ENCODE peak calls at places on chromosomes 11 and 22, in ten cellular contexts. One of them, this sample, is unnamed.

GRCh38 chr11:16770016-16770415 is 31.6 kb downstream of the C11orf58 start:
- DNase-seq in activated effector memory CD4-positive, alpha-beta T cell treated with Interleukin-2 at 50 U/mL for 16 hours: no peak
- DNase-seq in stimulated activated CD4-positive, alpha-beta T cell treated with anti-CD3 and anti-CD28 coated beads, Interleukin-4, amount 100 ng/mL, for 24 hours: no peak
- DNase-seq in T47D: no peak
- DNase-seq in EH: no peak
- DNase-seq in ACHN: no peak
- DNase-seq in ovary: no peak
- DNase-seq in A549: no peak
- DNase-seq in tibial nerve: no peak
- DNase-seq in NCI-H1092: no peak
- DNase-seq in this sample: no peak

GRCh38 chr11:8168485-8169257 is at the start of gene RIC3:
- DNase-seq in activated effector memory CD4-positive, alpha-beta T cell treated with Interleukin-2 at 50 U/mL for 16 hours: peak
- DNase-seq in stimulated activated CD4-positive, alpha-beta T cell treated with anti-CD3 and anti-CD28 coated beads, Interleukin-4, amount 100 ng/mL, for 24 hours: peak
- DNase-seq in T47D: no peak
- DNase-seq in EH: no peak
- DNase-seq in ACHN: no peak
- DNase-seq in ovary: peak
- DNase-seq in A549: no peak
- DNase-seq in tibial nerve: no peak
- DNase-seq in NCI-H1092: peak
- DNase-seq in this sample: peak

GRCh38 chr11:71238941-71239340 is 13.4 kb downstream of the SHANK2 start:
- DNase-seq in activated effector memory CD4-positive, alpha-beta T cell treated with Interleukin-2 at 50 U/mL for 16 hours: no peak
- DNase-seq in stimulated activated CD4-positive, alpha-beta T cell treated with anti-CD3 and anti-CD28 coated beads, Interleukin-4, amount 100 ng/mL, for 24 hours: no peak
- DNase-seq in T47D: no peak
- DNase-seq in EH: no peak
- DNase-seq in ACHN: no peak
- DNase-seq in ovary: no peak
- DNase-seq in A549: no peak
- DNase-seq in tibial nerve: no peak
- DNase-seq in NCI-H1092: no peak
- DNase-seq in this sample: no peak

GRCh38 chr11:78666675-78667129 is 92.0 kb upstream of the NARS2 start:
- DNase-seq in activated effector memory CD4-positive, alpha-beta T cell treated with Interleukin-2 at 50 U/mL for 16 hours: no peak
- DNase-seq in stimulated activated CD4-positive, alpha-beta T cell treated with anti-CD3 and anti-CD28 coated beads, Interleukin-4, amount 100 ng/mL, for 24 hours: no peak
- DNase-seq in T47D: no peak
- DNase-seq in EH: peak
- DNase-seq in ACHN: no peak
- DNase-seq in ovary: no peak
- DNase-seq in A549: no peak
- DNase-seq in tibial nerve: no peak
- DNase-seq in NCI-H1092: no peak
- DNase-seq in this sample: no peak

GRCh38 chr22:21108379-21109115 is 62.8 kb downstream of the LRRC74B start:
- DNase-seq in activated effector memory CD4-positive, alpha-beta T cell treated with Interleukin-2 at 50 U/mL for 16 hours: no peak
- DNase-seq in stimulated activated CD4-positive, alpha-beta T cell treated with anti-CD3 and anti-CD28 coated beads, Interleukin-4, amount 100 ng/mL, for 24 hours: no peak
- DNase-seq in T47D: peak
- DNase-seq in EH: no peak
- DNase-seq in ACHN: no peak
- DNase-seq in ovary: no peak
- DNase-seq in A549: no peak
- DNase-seq in tibial nerve: no peak
- DNase-seq in NCI-H1092: no peak
- DNase-seq in this sample: no peak

GRCh38 chr11:21142007-21142406 is 472.6 kb downstream of the NELL1 start:
- DNase-seq in activated effector memory CD4-positive, alpha-beta T cell treated with Interleukin-2 at 50 U/mL for 16 hours: no peak
- DNase-seq in stimulated activated CD4-positive, alpha-beta T cell treated with anti-CD3 and anti-CD28 coated beads, Interleukin-4, amount 100 ng/mL, for 24 hours: no peak
- DNase-seq in T47D: peak
- DNase-seq in EH: no peak
- DNase-seq in ACHN: peak
- DNase-seq in ovary: no peak
- DNase-seq in A549: no peak
- DNase-seq in tibial nerve: no peak
- DNase-seq in NCI-H1092: peak
- DNase-seq in this sample: peak

GRCh38 chr11:47393163-47394049 is 15.0 kb upstream of the SLC39A13 start:
- DNase-seq in activated effector memory CD4-positive, alpha-beta T cell treated with Interleukin-2 at 50 U/mL for 16 hours: no peak
- DNase-seq in stimulated activated CD4-positive, alpha-beta T cell treated with anti-CD3 and anti-CD28 coated beads, Interleukin-4, amount 100 ng/mL, for 24 hours: no peak
- DNase-seq in T47D: no peak
- DNase-seq in EH: peak
- DNase-seq in ACHN: peak
- DNase-seq in ovary: no peak
- DNase-seq in A549: no peak
- DNase-seq in tibial nerve: no peak
- DNase-seq in NCI-H1092: no peak
- DNase-seq in this sample: no peak

GRCh38 chr11:85742873-85743275 is 56.9 kb upstream of the CCDC89 start:
- DNase-seq in activated effector memory CD4-positive, alpha-beta T cell treated with Interleukin-2 at 50 U/mL for 16 hours: no peak
- DNase-seq in stimulated activated CD4-positive, alpha-beta T cell treated with anti-CD3 and anti-CD28 coated beads, Interleukin-4, amount 100 ng/mL, for 24 hours: no peak
- DNase-seq in T47D: peak
- DNase-seq in EH: no peak
- DNase-seq in ACHN: no peak
- DNase-seq in ovary: no peak
- DNase-seq in A549: no peak
- DNase-seq in tibial nerve: no peak
- DNase-seq in NCI-H1092: no peak
- DNase-seq in this sample: no peak

GRCh38 chr22:24189249-24190158 is 8.2 kb downstream of the SUSD2 start:
- DNase-seq in activated effector memory CD4-positive, alpha-beta T cell treated with Interleukin-2 at 50 U/mL for 16 hours: no peak
- DNase-seq in stimulated activated CD4-positive, alpha-beta T cell treated with anti-CD3 and anti-CD28 coated beads, Interleukin-4, amount 100 ng/mL, for 24 hours: peak
- DNase-seq in T47D: peak
- DNase-seq in EH: peak
- DNase-seq in ACHN: peak
- DNase-seq in ovary: peak
- DNase-seq in A549: peak
- DNase-seq in tibial nerve: peak
- DNase-seq in NCI-H1092: no peak
- DNase-seq in this sample: no peak

GRCh38 chr11:27933992-27934829 is 173.7 kb downstream of the KIF18A start:
- DNase-seq in activated effector memory CD4-positive, alpha-beta T cell treated with Interleukin-2 at 50 U/mL for 16 hours: no peak
- DNase-seq in stimulated activated CD4-positive, alpha-beta T cell treated with anti-CD3 and anti-CD28 coated beads, Interleukin-4, amount 100 ng/mL, for 24 hours: no peak
- DNase-seq in T47D: no peak
- DNase-seq in EH: peak
- DNase-seq in ACHN: peak
- DNase-seq in ovary: no peak
- DNase-seq in A549: peak
- DNase-seq in tibial nerve: no peak
- DNase-seq in NCI-H1092: no peak
- DNase-seq in this sample: no peak

GRCh38 chr11:3043315-3043871 is 13.8 kb downstream of the CARS1 start:
- DNase-seq in activated effector memory CD4-positive, alpha-beta T cell treated with Interleukin-2 at 50 U/mL for 16 hours: no peak
- DNase-seq in stimulated activated CD4-positive, alpha-beta T cell treated with anti-CD3 and anti-CD28 coated beads, Interleukin-4, amount 100 ng/mL, for 24 hours: no peak
- DNase-seq in T47D: no peak
- DNase-seq in EH: peak
- DNase-seq in ACHN: no peak
- DNase-seq in ovary: no peak
- DNase-seq in A549: no peak
- DNase-seq in tibial nerve: peak
- DNase-seq in NCI-H1092: no peak
- DNase-seq in this sample: no peak

GRCh38 chr11:24181395-24182047 is 315.3 kb upstream of the LUZP2 start:
- DNase-seq in activated effector memory CD4-positive, alpha-beta T cell treated with Interleukin-2 at 50 U/mL for 16 hours: no peak
- DNase-seq in stimulated activated CD4-positive, alpha-beta T cell treated with anti-CD3 and anti-CD28 coated beads, Interleukin-4, amount 100 ng/mL, for 24 hours: no peak
- DNase-seq in T47D: no peak
- DNase-seq in EH: no peak
- DNase-seq in ACHN: no peak
- DNase-seq in ovary: no peak
- DNase-seq in A549: no peak
- DNase-seq in tibial nerve: no peak
- DNase-seq in NCI-H1092: no peak
- DNase-seq in this sample: no peak

GRCh38 chr11:68372625-68373024 is 60.2 kb downstream of the LRP5 start:
- DNase-seq in activated effector memory CD4-positive, alpha-beta T cell treated with Interleukin-2 at 50 U/mL for 16 hours: no peak
- DNase-seq in stimulated activated CD4-positive, alpha-beta T cell treated with anti-CD3 and anti-CD28 coated beads, Interleukin-4, amount 100 ng/mL, for 24 hours: no peak
- DNase-seq in T47D: no peak
- DNase-seq in EH: no peak
- DNase-seq in ACHN: no peak
- DNase-seq in ovary: no peak
- DNase-seq in A549: no peak
- DNase-seq in tibial nerve: no peak
- DNase-seq in NCI-H1092: no peak
- DNase-seq in this sample: no peak

GRCh38 chr11:90555477-90555876 is 332.6 kb upstream of the CHORDC1 start:
- DNase-seq in activated effector memory CD4-positive, alpha-beta T cell treated with Interleukin-2 at 50 U/mL for 16 hours: no peak
- DNase-seq in stimulated activated CD4-positive, alpha-beta T cell treated with anti-CD3 and anti-CD28 coated beads, Interleukin-4, amount 100 ng/mL, for 24 hours: no peak
- DNase-seq in T47D: no peak
- DNase-seq in EH: no peak
- DNase-seq in ACHN: no peak
- DNase-seq in ovary: no peak
- DNase-seq in A549: no peak
- DNase-seq in tibial nerve: no peak
- DNase-seq in NCI-H1092: no peak
- DNase-seq in this sample: no peak

GRCh38 chr11:134951305-134951700 is 539.3 kb upstream of the B3GAT1 start:
- DNase-seq in activated effector memory CD4-positive, alpha-beta T cell treated with Interleukin-2 at 50 U/mL for 16 hours: no peak
- DNase-seq in stimulated activated CD4-positive, alpha-beta T cell treated with anti-CD3 and anti-CD28 coated beads, Interleukin-4, amount 100 ng/mL, for 24 hours: no peak
- DNase-seq in T47D: no peak
- DNase-seq in EH: peak
- DNase-seq in ACHN: no peak
- DNase-seq in ovary: no peak
- DNase-seq in A549: no peak
- DNase-seq in tibial nerve: peak
- DNase-seq in NCI-H1092: no peak
- DNase-seq in this sample: no peak

GRCh38 chr11:77884186-77884828 is 63.4 kb downstream of the AAMDC start:
- DNase-seq in activated effector memory CD4-positive, alpha-beta T cell treated with Interleukin-2 at 50 U/mL for 16 hours: no peak
- DNase-seq in stimulated activated CD4-positive, alpha-beta T cell treated with anti-CD3 and anti-CD28 coated beads, Interleukin-4, amount 100 ng/mL, for 24 hours: no peak
- DNase-seq in T47D: no peak
- DNase-seq in EH: peak
- DNase-seq in ACHN: no peak
- DNase-seq in ovary: no peak
- DNase-seq in A549: no peak
- DNase-seq in tibial nerve: no peak
- DNase-seq in NCI-H1092: no peak
- DNase-seq in this sample: no peak

GRCh38 chr22:48492371-48493320 is 1335.0 kb downstream of the BRD1 start:
- DNase-seq in activated effector memory CD4-positive, alpha-beta T cell treated with Interleukin-2 at 50 U/mL for 16 hours: no peak
- DNase-seq in stimulated activated CD4-positive, alpha-beta T cell treated with anti-CD3 and anti-CD28 coated beads, Interleukin-4, amount 100 ng/mL, for 24 hours: peak
- DNase-seq in T47D: peak
- DNase-seq in EH: peak
- DNase-seq in ACHN: peak
- DNase-seq in ovary: peak
- DNase-seq in A549: peak
- DNase-seq in tibial nerve: peak
- DNase-seq in NCI-H1092: no peak
- DNase-seq in this sample: peak

GRCh38 chr11:36009469-36009868 is 65.6 kb downstream of the LDLRAD3 start:
- DNase-seq in activated effector memory CD4-positive, alpha-beta T cell treated with Interleukin-2 at 50 U/mL for 16 hours: no peak
- DNase-seq in stimulated activated CD4-positive, alpha-beta T cell treated with anti-CD3 and anti-CD28 coated beads, Interleukin-4, amount 100 ng/mL, for 24 hours: no peak
- DNase-seq in T47D: no peak
- DNase-seq in EH: peak
- DNase-seq in ACHN: peak
- DNase-seq in ovary: no peak
- DNase-seq in A549: peak
- DNase-seq in tibial nerve: no peak
- DNase-seq in NCI-H1092: no peak
- DNase-seq in this sample: peak

GRCh38 chr22:27799334-27800249 is 2.0 kb downstream of the MN1 start:
- DNase-seq in activated effector memory CD4-positive, alpha-beta T cell treated with Interleukin-2 at 50 U/mL for 16 hours: no peak
- DNase-seq in stimulated activated CD4-positive, alpha-beta T cell treated with anti-CD3 and anti-CD28 coated beads, Interleukin-4, amount 100 ng/mL, for 24 hours: no peak
- DNase-seq in T47D: peak
- DNase-seq in EH: peak
- DNase-seq in ACHN: peak
- DNase-seq in ovary: peak
- DNase-seq in A549: no peak
- DNase-seq in tibial nerve: no peak
- DNase-seq in NCI-H1092: no peak
- DNase-seq in this sample: no peak

GRCh38 chr11:95296621-95297025 is 65.6 kb upstream of the SESN3 start:
- DNase-seq in activated effector memory CD4-positive, alpha-beta T cell treated with Interleukin-2 at 50 U/mL for 16 hours: no peak
- DNase-seq in stimulated activated CD4-positive, alpha-beta T cell treated with anti-CD3 and anti-CD28 coated beads, Interleukin-4, amount 100 ng/mL, for 24 hours: no peak
- DNase-seq in T47D: no peak
- DNase-seq in EH: no peak
- DNase-seq in ACHN: no peak
- DNase-seq in ovary: no peak
- DNase-seq in A549: no peak
- DNase-seq in tibial nerve: no peak
- DNase-seq in NCI-H1092: peak
- DNase-seq in this sample: no peak

GRCh38 chr11:27046956-27047355 is 6.3 kb downstream of the BBOX1 start:
- DNase-seq in activated effector memory CD4-positive, alpha-beta T cell treated with Interleukin-2 at 50 U/mL for 16 hours: no peak
- DNase-seq in stimulated activated CD4-positive, alpha-beta T cell treated with anti-CD3 and anti-CD28 coated beads, Interleukin-4, amount 100 ng/mL, for 24 hours: no peak
- DNase-seq in T47D: peak
- DNase-seq in EH: no peak
- DNase-seq in ACHN: no peak
- DNase-seq in ovary: no peak
- DNase-seq in A549: no peak
- DNase-seq in tibial nerve: no peak
- DNase-seq in NCI-H1092: no peak
- DNase-seq in this sample: no peak

GRCh38 chr11:10481567-10482349 is 26.7 kb downstream of the AMPD3 start:
- DNase-seq in activated effector memory CD4-positive, alpha-beta T cell treated with Interleukin-2 at 50 U/mL for 16 hours: no peak
- DNase-seq in stimulated activated CD4-positive, alpha-beta T cell treated with anti-CD3 and anti-CD28 coated beads, Interleukin-4, amount 100 ng/mL, for 24 hours: no peak
- DNase-seq in T47D: no peak
- DNase-seq in EH: no peak
- DNase-seq in ACHN: no peak
- DNase-seq in ovary: no peak
- DNase-seq in A549: no peak
- DNase-seq in tibial nerve: no peak
- DNase-seq in NCI-H1092: no peak
- DNase-seq in this sample: no peak

GRCh38 chr22:17303840-17304779 is 65.2 kb upstream of the CECR2 start:
- DNase-seq in activated effector memory CD4-positive, alpha-beta T cell treated with Interleukin-2 at 50 U/mL for 16 hours: peak
- DNase-seq in stimulated activated CD4-positive, alpha-beta T cell treated with anti-CD3 and anti-CD28 coated beads, Interleukin-4, amount 100 ng/mL, for 24 hours: peak
- DNase-seq in T47D: no peak
- DNase-seq in EH: no peak
- DNase-seq in ACHN: no peak
- DNase-seq in ovary: no peak
- DNase-seq in A549: no peak
- DNase-seq in tibial nerve: no peak
- DNase-seq in NCI-H1092: no peak
- DNase-seq in this sample: no peak

GRCh38 chr11:125929445-125930075 is 16.3 kb upstream of the VSIG10L2 start:
- DNase-seq in activated effector memory CD4-positive, alpha-beta T cell treated with Interleukin-2 at 50 U/mL for 16 hours: no peak
- DNase-seq in stimulated activated CD4-positive, alpha-beta T cell treated with anti-CD3 and anti-CD28 coated beads, Interleukin-4, amount 100 ng/mL, for 24 hours: no peak
- DNase-seq in T47D: no peak
- DNase-seq in EH: no peak
- DNase-seq in ACHN: no peak
- DNase-seq in ovary: no peak
- DNase-seq in A549: no peak
- DNase-seq in tibial nerve: no peak
- DNase-seq in NCI-H1092: no peak
- DNase-seq in this sample: no peak

GRCh38 chr11:74783241-74783871 is 34.7 kb downstream of the RNF169 start:
- DNase-seq in activated effector memory CD4-positive, alpha-beta T cell treated with Interleukin-2 at 50 U/mL for 16 hours: no peak
- DNase-seq in stimulated activated CD4-positive, alpha-beta T cell treated with anti-CD3 and anti-CD28 coated beads, Interleukin-4, amount 100 ng/mL, for 24 hours: no peak
- DNase-seq in T47D: no peak
- DNase-seq in EH: peak
- DNase-seq in ACHN: peak
- DNase-seq in ovary: no peak
- DNase-seq in A549: no peak
- DNase-seq in tibial nerve: peak
- DNase-seq in NCI-H1092: no peak
- DNase-seq in this sample: no peak

GRCh38 chr11:102204174-102204573 is 93.9 kb downstream of the YAP1 start:
- DNase-seq in activated effector memory CD4-positive, alpha-beta T cell treated with Interleukin-2 at 50 U/mL for 16 hours: no peak
- DNase-seq in stimulated activated CD4-positive, alpha-beta T cell treated with anti-CD3 and anti-CD28 coated beads, Interleukin-4, amount 100 ng/mL, for 24 hours: no peak
- DNase-seq in T47D: no peak
- DNase-seq in EH: peak
- DNase-seq in ACHN: no peak
- DNase-seq in ovary: no peak
- DNase-seq in A549: no peak
- DNase-seq in tibial nerve: no peak
- DNase-seq in NCI-H1092: no peak
- DNase-seq in this sample: no peak

GRCh38 chr11:1158681-1159525 is 1.1 kb downstream of the MUC5AC start:
- DNase-seq in activated effector memory CD4-positive, alpha-beta T cell treated with Interleukin-2 at 50 U/mL for 16 hours: no peak
- DNase-seq in stimulated activated CD4-positive, alpha-beta T cell treated with anti-CD3 and anti-CD28 coated beads, Interleukin-4, amount 100 ng/mL, for 24 hours: no peak
- DNase-seq in T47D: no peak
- DNase-seq in EH: no peak
- DNase-seq in ACHN: no peak
- DNase-seq in ovary: no peak
- DNase-seq in A549: no peak
- DNase-seq in tibial nerve: no peak
- DNase-seq in NCI-H1092: no peak
- DNase-seq in this sample: no peak

GRCh38 chr11:129117595-129118350 is 74.4 kb downstream of the ARHGAP32 start:
- DNase-seq in activated effector memory CD4-positive, alpha-beta T cell treated with Interleukin-2 at 50 U/mL for 16 hours: no peak
- DNase-seq in stimulated activated CD4-positive, alpha-beta T cell treated with anti-CD3 and anti-CD28 coated beads, Interleukin-4, amount 100 ng/mL, for 24 hours: peak
- DNase-seq in T47D: peak
- DNase-seq in EH: peak
- DNase-seq in ACHN: peak
- DNase-seq in ovary: peak
- DNase-seq in A549: peak
- DNase-seq in tibial nerve: peak
- DNase-seq in NCI-H1092: peak
- DNase-seq in this sample: peak

This sample was measured in NCI-H1694 treated with DMSO at 0.1 percent for 48 hours.